ENCODE peak calls at places on chromosome 21, in seven cellular contexts. L is RWPE1, Z is stomach, R is breast epithelium, X is GM23338, I is OCI-LY7, E is thoracic aorta. G is an unnamed sample.

GRCh38 chr21:32916522-32917099 is 109.1 kb upstream of the OLIG2 start:
- DNase-seq in X (peak), E (no peak), R (no peak), I (peak), Z (no peak), L (no peak), G (no peak)

GRCh38 chr21:33302796-33303195 is 22.0 kb upstream of the IFNAR1 start:
- DNase-seq in E (no peak), R (no peak), Z (no peak), L (no peak), X (peak), I (no peak), G (no peak)

GRCh38 chr21:34147835-34148804 is 74.7 kb downstream of the MRPS6 start:
- DNase-seq in X (no peak), Z (no peak), L (no peak), R (no peak), I (no peak), E (no peak), G (no peak)

GRCh38 chr21:33370292-33370691 is 32.9 kb upstream of the IFNGR2 start:
- DNase-seq in X (no peak), L (no peak), E (no peak), R (no peak), Z (no peak), I (no peak), G (no peak)

GRCh38 chr21:34878501-34878900 is 170.6 kb downstream of the RUNX1 start:
- DNase-seq in E (no peak), R (no peak), I (no peak), X (no peak), Z (peak), L (no peak), G (no peak)

GRCh38 chr21:45322960-45323461 is 35.3 kb upstream of the POFUT2 start:
- DNase-seq in Z (no peak), X (no peak), L (no peak), E (peak), I (no peak), R (no peak), G (peak)

GRCh38 chr21:45972716-45973474 is 8.7 kb upstream of the COL6A1 start:
- DNase-seq in L (no peak), X (peak), I (no peak), R (peak), Z (no peak), E (no peak), G (peak)

GRCh38 chr21:28822882-28823335 is 169.8 kb downstream of the LTN1 start:
- DNase-seq in E (no peak), R (no peak), Z (no peak), I (no peak), X (no peak), L (no peak), G (no peak)

GRCh38 chr21:27265492-27265891 is 298.6 kb upstream of the ADAMTS5 start:
- DNase-seq in X (no peak), L (no peak), E (no peak), Z (no peak), R (no peak), I (no peak), G (no peak)

GRCh38 chr21:31343680-31344480 is at the start of gene TIAM1:
- DNase-seq in Z (peak), X (peak), I (no peak), L (peak), E (peak), R (peak), G (peak)

GRCh38 chr21:45322231-45322959 is 34.7 kb upstream of the POFUT2 start:
- DNase-seq in R (no peak), Z (no peak), I (no peak), X (no peak), L (no peak), E (no peak), G (no peak)

GRCh38 chr21:44681861-44682579 is at the start of gene KRTAP12-1:
- DNase-seq in I (no peak), E (no peak), L (no peak), R (no peak), Z (no peak), X (no peak), G (no peak)

GRCh38 chr21:45142469-45142868 is 68.1 kb downstream of the ADARB1 start:
- DNase-seq in R (no peak), L (no peak), X (no peak), I (no peak), Z (no peak), E (no peak), G (peak)

GRCh38 chr21:34072145-34073031 is 990 bp upstream of the MRPS6 start:
- DNase-seq in Z (peak), R (peak), X (no peak), E (no peak), I (no peak), L (no peak), G (peak)

GRCh38 chr21:45306453-45306831 is 18.7 kb upstream of the POFUT2 start:
- DNase-seq in X (no peak), Z (no peak), E (no peak), I (no peak), R (no peak), L (no peak), G (peak)

GRCh38 chr21:45769239-45769758 is 125.8 kb downstream of the PCBP3 start:
- DNase-seq in L (no peak), E (no peak), X (no peak), I (no peak), Z (no peak), R (no peak), G (no peak)

GRCh38 chr21:39518055-39518844 is 66.5 kb downstream of the SH3BGR start:
- DNase-seq in I (peak), E (no peak), L (peak), X (peak), Z (peak), R (peak), G (peak)
- TF ChIP-seq CTCF in I (peak), E (peak), L (peak), X (peak), Z (peak), R (peak), G (peak)

DNA sequence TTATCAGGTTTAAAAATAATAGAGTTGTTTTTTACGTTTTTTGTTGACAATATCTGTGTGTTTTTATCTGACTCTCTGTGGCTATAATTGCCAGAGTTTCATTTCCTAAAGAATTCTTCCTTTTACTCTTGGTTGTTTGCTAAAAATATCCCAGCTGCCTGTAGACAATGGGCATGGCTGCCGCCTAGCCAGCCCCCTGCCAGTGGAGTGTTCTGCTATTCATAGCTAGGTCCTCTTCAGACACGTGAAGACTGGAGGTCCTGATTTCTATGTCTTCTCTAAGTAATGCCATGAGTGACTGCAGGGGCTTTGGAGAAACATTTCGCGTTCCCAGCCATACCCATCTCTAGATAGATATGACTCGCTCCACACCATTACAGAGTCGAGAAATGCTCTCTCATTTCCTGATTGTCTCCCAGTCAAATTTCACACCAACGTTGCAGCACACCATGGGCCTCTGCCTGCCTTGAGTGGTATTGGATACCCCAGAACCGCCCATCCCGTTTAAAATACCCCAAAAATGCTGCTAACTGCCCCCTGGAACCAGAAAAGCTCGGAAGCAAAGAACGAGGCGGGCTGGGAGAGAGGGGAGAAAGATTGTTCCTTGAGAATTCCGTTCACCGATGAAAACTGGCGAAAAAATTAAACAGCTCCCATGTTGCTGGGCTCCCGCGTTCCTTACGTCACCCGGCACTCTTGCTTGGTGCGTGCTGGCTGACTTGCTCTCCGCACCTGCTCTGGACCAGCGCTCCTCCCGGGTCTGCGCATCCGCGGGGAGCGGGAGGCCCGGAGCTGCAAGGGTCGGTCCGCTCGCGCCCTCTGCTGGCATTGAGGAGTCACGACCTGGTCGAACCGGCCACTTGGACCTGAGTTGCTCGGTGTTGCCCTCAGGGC is 99.3 kb upstream of the BACE2 start:
- DNase-seq in E (peak), L (peak), Z (peak), R (peak), I (peak), X (peak), G (peak)
- H3K27ac ChIP-seq in E (no peak), L (no peak), Z (no peak), R (no peak), I (no peak), X (no peak), G (no peak)

GRCh38 chr21:14120091-14120734 is 90.5 kb downstream of the LIPI start:
- DNase-seq in I (peak), L (peak), E (no peak), Z (peak), R (no peak), X (peak), G (peak)
- TF ChIP-seq CTCF in I (peak), L (peak), E (peak), Z (peak), R (no peak), X (peak), G (peak)

GRCh38 chr21:16425297-16425696 is 695.5 kb downstream of the USP25 start:
- DNase-seq in Z (no peak), L (no peak), E (no peak), I (no peak), X (no peak), R (no peak), G (no peak)

GRCh38 chr21:16426936-16427335 is 697.2 kb downstream of the USP25 start:
- DNase-seq in E (no peak), Z (no peak), I (no peak), X (no peak), L (no peak), R (no peak), G (no peak)

GRCh38 chr21:16422702-16423101 is 692.9 kb downstream of the USP25 start:
- DNase-seq in X (no peak), I (no peak), L (no peak), Z (no peak), E (no peak), R (no peak), G (no peak)

GRCh38 chr21:16423921-16424320 is 694.1 kb downstream of the USP25 start:
- DNase-seq in X (no peak), I (no peak), E (no peak), Z (no peak), L (no peak), R (no peak), G (no peak)

GRCh38 chr21:16424331-16424749 is 694.6 kb downstream of the USP25 start:
- DNase-seq in E (no peak), I (no peak), L (no peak), Z (no peak), X (no peak), R (no peak), G (no peak)
- H3K27ac ChIP-seq in E (peak), I (no peak), L (no peak), Z (peak), X (no peak), R (peak), G (no peak)

DNA sequence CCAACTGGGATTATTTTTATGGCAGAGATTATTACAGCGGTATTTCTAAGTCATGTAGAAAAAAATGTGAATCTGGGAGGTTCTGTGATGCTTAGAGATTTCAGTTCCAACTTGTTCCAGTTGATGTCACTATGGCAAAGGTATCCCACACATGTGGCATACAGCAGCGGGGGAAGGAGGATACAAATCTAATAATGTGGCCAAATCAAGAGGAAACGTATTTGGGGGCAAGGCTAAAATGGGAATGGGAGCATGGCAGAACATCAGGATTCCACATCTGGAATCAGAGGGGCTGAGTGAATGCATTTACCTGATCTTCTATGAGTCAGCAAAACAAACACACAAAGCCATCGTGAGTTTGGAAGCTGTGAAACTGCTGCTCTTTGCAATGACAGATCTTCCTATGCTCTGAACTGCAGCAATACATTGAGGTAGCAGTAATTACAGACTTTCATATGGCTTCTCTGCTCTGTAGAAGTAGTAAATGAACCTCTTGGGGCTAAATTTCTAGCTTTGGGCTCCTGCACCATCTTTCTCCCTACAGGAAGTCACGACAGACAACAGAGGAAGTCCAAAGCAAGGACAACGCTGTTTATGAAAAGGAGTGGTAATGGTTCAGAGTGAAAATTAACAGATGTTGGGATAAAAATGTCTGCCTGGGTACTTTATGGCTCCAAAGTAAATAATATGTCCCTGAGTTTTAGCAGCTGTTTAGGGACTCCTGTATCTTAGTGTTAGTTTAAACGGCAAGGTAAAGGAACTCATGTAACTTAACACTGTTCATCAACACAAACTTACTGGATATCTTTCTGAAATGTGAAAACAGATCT is 55.6 kb downstream of the GABPA start:
- DNase-seq in Z (no peak), I (peak), X (peak), R (no peak), E (no peak), L (peak), G (no peak)
- TF ChIP-seq CTCF in Z (peak), I (peak), X (peak), R (peak), E (no peak), L (peak), G (no peak)